ENCODE peak calls at places on chromosomes 5 and 9, in six cellular contexts. X, G, S, B, F and O are unnamed samples.

GRCh38 chr5:180598797-180599589 is 7.7 kb upstream of the SCGB3A1 start:
- DNase-seq in X (no peak), G (no peak), S (no peak), B (no peak), F (no peak), O (peak)

GRCh38 chr5:96597441-96598020 is 64.6 kb upstream of the CAST start:
- DNase-seq in X (peak), G (peak), S (no peak), B (no peak), F (no peak), O (no peak)

GRCh38 chr5:172697123-172698121 is 56.4 kb downstream of the NEURL1B start:
- DNase-seq in X (peak), G (peak), S (peak), B (peak), F (peak), O (peak)

GRCh38 chr5:133742370-133743036 is 130.2 kb upstream of the FSTL4 start:
- DNase-seq in X (no peak), G (no peak), S (peak), B (peak), F (no peak), O (no peak)

GRCh38 chr9:19967567-19968459 is 179.0 kb upstream of the SLC24A2 start:
- DNase-seq in X (peak), G (no peak), S (peak), B (no peak), F (no peak), O (no peak)

GRCh38 chr5:94693043-94693822 is 74.8 kb downstream of the SLF1 start:
- DNase-seq in X (peak), G (peak), S (peak), B (peak), F (peak), O (no peak)

GRCh38 chr5:76025069-76025468 is 58.1 kb upstream of the SV2C start:
- DNase-seq in X (no peak), G (no peak), S (no peak), B (no peak), F (no peak), O (no peak)

GRCh38 chr5:132876020-132876759 is 2.7 kb downstream of the LEAP2 start:
- DNase-seq in X (peak), G (no peak), S (no peak), B (no peak), F (no peak), O (no peak)

GRCh38 chr5:4661851-4662250 is 478.3 kb upstream of the ADAMTS16 start:
- DNase-seq in X (no peak), G (no peak), S (no peak), B (no peak), F (no peak), O (no peak)

GRCh38 chr9:78013924-78014323 is 17.7 kb downstream of the GNAQ start:
- DNase-seq in X (no peak), G (no peak), S (no peak), B (no peak), F (no peak), O (no peak)

GRCh38 chr5:39217365-39218281 is 1.7 kb downstream of the FYB1 start:
- DNase-seq in X (peak), G (peak), S (peak), B (peak), F (peak), O (peak)

DNA sequence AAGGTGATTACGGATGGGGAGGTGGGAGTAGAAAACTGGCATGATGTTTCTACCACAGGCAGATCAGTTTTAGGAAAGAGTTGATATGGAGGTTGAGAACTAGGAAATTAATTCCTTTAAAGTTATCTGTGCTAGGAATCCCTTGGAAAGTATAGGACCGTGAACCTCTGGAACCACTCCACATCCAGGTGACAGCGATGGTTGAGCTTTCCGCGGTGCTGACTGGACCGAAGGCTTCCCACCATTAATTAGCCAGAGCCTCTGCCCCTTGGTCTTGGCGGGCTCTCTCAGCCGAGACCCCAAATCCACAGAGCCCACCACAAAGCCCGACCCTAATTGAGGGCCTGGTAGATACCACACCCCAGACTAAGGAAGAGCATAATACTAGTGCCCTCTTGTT is 147.3 kb downstream of the MELK start:
- DNase-seq in X (no peak), G (no peak), S (no peak), B (no peak), F (no peak), O (no peak)
- TF ChIP-seq CTCF in X (no peak), G (no peak), S (no peak), B (no peak), F (no peak), O (no peak)

GRCh38 chr5:131384616-131385214 is 120.9 kb downstream of the CDC42SE2 start:
- DNase-seq in X (peak), G (no peak), S (no peak), B (no peak), F (no peak), O (no peak)

GRCh38 chr5:131381011-131381410 is 117.2 kb downstream of the CDC42SE2 start:
- DNase-seq in X (no peak), G (no peak), S (no peak), B (peak), F (no peak), O (no peak)

GRCh38 chr5:131381792-131382191 is 117.9 kb downstream of the CDC42SE2 start:
- DNase-seq in X (no peak), G (no peak), S (no peak), B (peak), F (no peak), O (no peak)

GRCh38 chr5:131384181-131384580 is 120.3 kb downstream of the CDC42SE2 start:
- DNase-seq in X (no peak), G (no peak), S (no peak), B (no peak), F (no peak), O (no peak)

DNA sequence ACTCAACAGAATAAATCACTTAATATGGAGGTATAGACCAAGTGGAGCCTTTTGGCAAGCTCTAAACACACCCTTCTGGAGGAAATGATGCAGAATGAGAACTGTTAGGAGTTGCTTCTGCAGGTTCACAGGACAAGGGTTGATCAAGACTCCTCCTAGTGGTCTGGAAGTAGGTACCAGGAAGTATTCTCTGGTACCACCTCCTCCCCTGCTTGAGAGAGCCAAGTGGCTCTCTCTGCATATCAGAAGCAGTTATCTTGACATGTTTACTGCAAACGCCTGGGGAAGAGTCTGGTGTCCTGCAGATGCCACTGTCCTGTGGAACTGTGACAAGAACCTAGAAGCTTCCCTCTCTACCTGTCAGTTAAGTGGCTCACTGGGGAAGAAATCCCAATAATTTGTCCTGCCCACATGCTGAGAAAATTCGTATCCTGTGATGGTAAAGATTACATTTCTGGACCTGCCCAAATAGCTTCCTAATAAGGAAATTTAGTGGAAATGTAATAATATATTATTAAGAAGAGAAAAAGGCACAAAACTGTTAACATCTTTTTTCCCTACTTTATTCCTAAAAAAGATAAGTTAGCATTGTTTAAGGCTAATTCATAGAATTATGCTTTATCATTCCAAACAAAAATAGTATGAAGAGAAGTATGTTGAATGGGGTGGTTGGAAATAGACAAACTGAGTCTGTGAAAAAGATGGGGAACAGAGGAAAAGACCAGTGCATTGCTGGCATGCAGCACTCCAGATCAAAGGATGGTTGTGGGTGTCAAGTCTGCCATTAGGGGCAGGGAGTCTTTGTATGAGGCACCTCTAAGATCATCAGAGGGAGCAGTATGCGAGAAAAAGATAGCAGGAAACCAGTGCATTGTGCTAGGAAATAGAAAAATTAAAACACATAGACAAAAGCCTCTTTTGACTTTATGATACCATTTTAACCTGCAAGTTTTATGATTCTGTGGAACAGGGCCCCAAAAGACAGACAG is 118.8 kb downstream of the CDC42SE2 start:
- DNase-seq in X (peak), G (peak), S (peak), B (peak), F (no peak), O (peak)
- TF ChIP-seq CTCF in X (peak), G (peak), S (peak), B (peak), F (peak), O (peak)

GRCh38 chr5:150045512-150045911 is 40.8 kb downstream of the CSF1R start:
- DNase-seq in X (no peak), G (no peak), S (no peak), B (no peak), F (no peak), O (no peak)
- TF ChIP-seq CTCF in X (no peak), G (no peak), S (peak), B (peak), F (no peak), O (no peak)

GRCh38 chr5:1769017-1769640 is 30.5 kb downstream of the MRPL36 start:
- DNase-seq in X (no peak), G (no peak), S (no peak), B (no peak), F (no peak), O (no peak)

GRCh38 chr5:1770443-1770802 is 29.2 kb downstream of the MRPL36 start:
- DNase-seq in X (no peak), G (no peak), S (no peak), B (no peak), F (no peak), O (no peak)

GRCh38 chr5:1771149-1772065 is 28.2 kb downstream of the MRPL36 start:
- DNase-seq in X (no peak), G (no peak), S (no peak), B (no peak), F (no peak), O (no peak)

GRCh38 chr5:1769752-1770442 is 29.7 kb downstream of the MRPL36 start:
- DNase-seq in X (no peak), G (no peak), S (no peak), B (no peak), F (no peak), O (no peak)

GRCh38 chr5:1772634-1773033 is 27.0 kb downstream of the MRPL36 start:
- DNase-seq in X (peak), G (peak), S (peak), B (peak), F (no peak), O (no peak)
- TF ChIP-seq CTCF in X (peak), G (peak), S (peak), B (peak), F (peak), O (no peak)